ENCODE peak calls at places on chromosomes 12 and 14, in nine cellular contexts. I is HCT116, F is ovary, E is breast epithelium, K is body of pancreas, H is heart left ventricle, C is stomach, J is adrenal gland, U is A549. G is an unnamed sample.

GRCh38 chr14:22542360-22542759 is 46.7 kb downstream of the DAD1 start:
- DNase-seq in I (no peak), F (no peak), E (no peak), K (no peak), H (no peak), C (no peak), J (no peak), U (no peak), G (no peak)

GRCh38 chr14:95319312-95320075 is at the start of gene CLMN:
- DNase-seq in I (peak; percentile 16), F (peak; percentile 39), E (peak; percentile 39), K (peak; percentile 70), H (peak; percentile 48), C (peak; percentile 53), J (peak; percentile 36), U (peak; percentile 44), G (peak; percentile 67)

GRCh38 chr12:121214855-121215745 is 5.2 kb downstream of the P2RX4 start:
- DNase-seq in I (peak; percentile 75), F (no peak), E (no peak), K (peak; percentile 91), H (no peak), C (peak; percentile 59), J (peak; percentile 65), U (peak; percentile 91), G (peak; percentile 76)

GRCh38 chr12:24470050-24470449 is 478.9 kb downstream of the BCAT1 start:
- DNase-seq in I (no peak), F (no peak), E (no peak), K (no peak), H (no peak), C (no peak), J (no peak), U (no peak), G (no peak)

GRCh38 chr12:52924764-52925716 is 20.2 kb upstream of the KRT8 start:
- DNase-seq in I (peak; percentile 90), F (no peak), E (no peak), K (peak; percentile 66), H (no peak), C (no peak), J (peak; percentile 74), U (peak; percentile 94), G (no peak)

GRCh38 chr12:80001562-80001961 is 66.7 kb upstream of the PPP1R12A start:
- DNase-seq in I (no peak), F (no peak), E (no peak), K (no peak), H (no peak), C (no peak), J (no peak), U (no peak), G (no peak)

GRCh38 chr12:12812605-12813119 is 484 bp upstream of the DDX47 start:
- DNase-seq in I (no peak), F (no peak), E (no peak), K (no peak), H (no peak), C (no peak), J (no peak), U (peak; percentile 53), G (no peak)

GRCh38 chr14:92263681-92264080 is 59.3 kb upstream of the SLC24A4 start:
- DNase-seq in I (no peak), F (no peak), E (peak; percentile 27), K (peak; percentile 3), H (no peak), C (no peak), J (peak; percentile 24), U (no peak), G (no peak)

GRCh38 chr14:67928375-67928774 is 108.8 kb downstream of the RAD51B start:
- DNase-seq in I (no peak), F (no peak), E (no peak), K (no peak), H (no peak), C (no peak), J (no peak), U (no peak), G (no peak)

GRCh38 chr14:75476274-75476995 is 45.8 kb upstream of the BATF start:
- DNase-seq in I (no peak), F (peak; percentile 53), E (no peak), K (no peak), H (peak; percentile 39), C (peak; percentile 17), J (no peak), U (no peak), G (no peak)

GRCh38 chr12:46430340-46430948 is 57.9 kb upstream of the SLC38A2 start:
- DNase-seq in I (peak; percentile 92), F (no peak), E (no peak), K (peak; percentile 23), H (no peak), C (no peak), J (no peak), U (peak; percentile 93), G (no peak)

GRCh38 chr12:121227294-121227693 is 17.4 kb downstream of the P2RX4 start:
- DNase-seq in I (no peak), F (no peak), E (peak; percentile 71), K (peak; percentile 92), H (no peak), C (peak; percentile 90), J (no peak), U (no peak), G (no peak)

GRCh38 chr12:105319691-105320209 is 10.7 kb upstream of the C12orf75 start:
- DNase-seq in I (no peak), F (no peak), E (no peak), K (no peak), H (no peak), C (no peak), J (no peak), U (peak; percentile 46), G (no peak)

GRCh38 chr12:72570601-72571000 is 298.4 kb downstream of the TRHDE start:
- DNase-seq in I (peak; percentile 3), F (no peak), E (no peak), K (no peak), H (no peak), C (no peak), J (no peak), U (peak; percentile 36), G (no peak)

GRCh38 chr12:42691991-42692557 is 102.5 kb upstream of the PRICKLE1 start:
- DNase-seq in I (no peak), F (peak; percentile 22), E (no peak), K (no peak), H (no peak), C (no peak), J (no peak), U (peak; percentile 79), G (peak; percentile 19)

GRCh38 chr14:32940711-32941667 is 2.3 kb downstream of the NPAS3 start:
- DNase-seq in I (no peak), F (no peak), E (no peak), K (no peak), H (no peak), C (no peak), J (no peak), U (no peak), G (no peak)

GRCh38 chr12:19316420-19316819 is 122.9 kb upstream of the AEBP2 start:
- DNase-seq in I (no peak), F (no peak), E (no peak), K (no peak), H (no peak), C (no peak), J (no peak), U (peak; percentile 9), G (no peak)

GRCh38 chr14:103008126-103008525 is 49.2 kb downstream of the CDC42BPB start:
- DNase-seq in I (no peak), F (no peak), E (no peak), K (no peak), H (no peak), C (no peak), J (no peak), U (no peak), G (no peak)

GRCh38 chr14:61064866-61065265 is 83.8 kb downstream of the SLC38A6 start:
- DNase-seq in I (no peak), F (no peak), E (no peak), K (no peak), H (no peak), C (no peak), J (no peak), U (no peak), G (no peak)

GRCh38 chr14:22268875-22269274 is 320.1 kb downstream of the DAD1 start:
- DNase-seq in I (no peak), F (no peak), E (no peak), K (no peak), H (no peak), C (no peak), J (no peak), U (no peak), G (no peak)

GRCh38 chr12:48716493-48717251 is at the start of gene CCNT1:
- DNase-seq in I (peak; percentile 100), F (peak; percentile 99), E (peak; percentile 99), K (peak; percentile 99), H (peak; percentile 99), C (peak; percentile 98), J (peak; percentile 99), U (peak; percentile 100), G (peak; percentile 98)
- TF ChIP-seq POLR2A in I (peak; percentile 74), F (peak; percentile 83), E (peak; percentile 74), K (peak; percentile 53), H (peak; percentile 65), C (no peak), J (peak; percentile 84), U (peak; percentile 70), G (peak; percentile 65)

DNA sequence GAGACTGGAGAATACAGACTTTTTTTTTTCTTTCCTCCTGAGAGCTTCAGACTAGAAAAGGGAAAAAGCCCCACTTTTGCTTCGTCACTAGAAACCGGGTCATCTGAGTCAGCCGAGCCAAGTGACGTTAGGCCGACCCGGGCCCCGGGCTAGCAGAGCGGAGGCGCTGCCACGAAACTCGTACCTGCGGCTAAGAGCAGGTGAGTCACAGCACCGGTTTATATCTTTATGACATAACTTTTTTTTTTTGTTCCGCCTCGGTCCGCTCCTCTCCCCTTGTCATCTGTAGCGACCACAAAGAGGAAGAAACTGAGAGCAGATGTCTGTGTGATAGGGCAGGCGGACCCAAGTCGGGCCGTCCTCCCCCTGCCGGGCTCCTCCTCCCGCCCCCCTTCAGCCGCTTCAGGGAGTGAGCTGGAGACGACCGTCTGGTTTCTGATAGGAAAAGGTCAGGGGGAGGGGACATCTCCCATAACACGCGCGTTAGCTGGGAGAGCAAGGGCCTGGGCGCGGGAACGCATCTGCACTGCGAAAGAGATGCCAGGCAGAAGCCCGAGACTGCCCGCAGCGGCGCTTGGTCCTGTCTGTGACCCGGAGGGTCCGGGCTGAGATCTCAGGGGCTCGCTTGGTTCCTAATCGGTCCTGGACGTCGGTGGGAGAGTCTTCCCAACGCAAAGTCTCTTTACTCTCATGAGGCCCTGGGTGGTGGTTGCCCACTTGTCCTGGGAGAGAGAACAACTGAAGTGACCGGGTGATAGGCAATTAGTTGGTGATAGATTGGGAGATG is 573 bp downstream of the TTC6 start:
- DNase-seq in I (peak; percentile 28), F (no peak), E (peak; percentile 62), K (peak; percentile 63), H (no peak), C (peak; percentile 68), J (peak; percentile 32), U (peak; percentile 89), G (no peak)
- TF ChIP-seq POLR2A in I (no peak), F (no peak), E (no peak), K (no peak), H (no peak), C (no peak), J (no peak), U (peak; percentile 28), G (no peak)

GRCh38 chr12:95730457-95730856 is 60.1 kb downstream of the NTN4 start:
- DNase-seq in I (no peak), F (no peak), E (no peak), K (no peak), H (no peak), C (no peak), J (no peak), U (no peak), G (no peak)
- TF ChIP-seq POLR2A in I (no peak), F (no peak), E (no peak), K (no peak), H (no peak), C (no peak), J (no peak), U (no peak), G (no peak)

GRCh38 chr14:99478133-99478532 is 2.5 kb downstream of the SETD3 start:
- DNase-seq in I (no peak), F (no peak), E (no peak), K (no peak), H (no peak), C (no peak), J (no peak), U (no peak), G (no peak)
- TF ChIP-seq POLR2A in I (no peak), F (no peak), E (no peak), K (no peak), H (no peak), C (no peak), J (no peak), U (no peak), G (no peak)